ENCODE peak calls at places on chromosome 2, in eight cellular contexts. N, Q, P, Z, W, G, E and C are unnamed samples.

GRCh38 chr2:221372156-221372870 is 199.8 kb downstream of the EPHA4 start:
- DNase-seq in N (peak), Q (no peak), P (no peak), Z (no peak), W (no peak), G (no peak), E (peak), C (peak)

GRCh38 chr2:215517391-215517790 is 81.5 kb upstream of the FN1 start:
- DNase-seq in N (no peak), Q (no peak), P (no peak), Z (peak), W (no peak), G (no peak), E (no peak), C (no peak)

GRCh38 chr2:58540680-58541079 is 299.6 kb upstream of the FANCL start:
- DNase-seq in N (no peak), Q (no peak), P (no peak), Z (no peak), W (no peak), G (no peak), E (peak), C (peak)

GRCh38 chr2:186348200-186348599 is 137.9 kb upstream of the ZC3H15 start:
- DNase-seq in N (no peak), Q (no peak), P (no peak), Z (peak), W (no peak), G (peak), E (no peak), C (no peak)

GRCh38 chr2:112024246-112024645 is 30.8 kb upstream of the TMEM87B start:
- DNase-seq in N (no peak), Q (no peak), P (no peak), Z (no peak), W (no peak), G (no peak), E (no peak), C (no peak)

GRCh38 chr2:212328129-212328528 is 210.5 kb downstream of the ERBB4 start:
- DNase-seq in N (no peak), Q (no peak), P (no peak), Z (no peak), W (no peak), G (no peak), E (no peak), C (no peak)

GRCh38 chr2:118913805-118914645 is 28.0 kb upstream of the MARCO start:
- DNase-seq in N (no peak), Q (no peak), P (no peak), Z (peak), W (no peak), G (no peak), E (no peak), C (no peak)

GRCh38 chr2:148209598-148209997 is 188.7 kb downstream of the MBD5 start:
- DNase-seq in N (no peak), Q (no peak), P (no peak), Z (no peak), W (no peak), G (peak), E (peak), C (no peak)

GRCh38 chr2:46349115-46349547 is 51.9 kb downstream of the EPAS1 start:
- DNase-seq in N (no peak), Q (no peak), P (no peak), Z (no peak), W (no peak), G (no peak), E (no peak), C (no peak)

GRCh38 chr2:232255033-232255432 is 123.5 kb upstream of the ALPP start:
- DNase-seq in N (no peak), Q (no peak), P (no peak), Z (no peak), W (no peak), G (no peak), E (no peak), C (no peak)

GRCh38 chr2:18047896-18048657 is 169.6 kb downstream of the KCNS3 start:
- DNase-seq in N (no peak), Q (no peak), P (no peak), Z (peak), W (no peak), G (peak), E (no peak), C (no peak)

GRCh38 chr2:145692971-145693478 is 1173.1 kb upstream of the ZEB2 start:
- DNase-seq in N (no peak), Q (no peak), P (no peak), Z (peak), W (no peak), G (peak), E (no peak), C (no peak)

GRCh38 chr2:2769481-2770431 is 438.7 kb upstream of the MYT1L start:
- DNase-seq in N (no peak), Q (no peak), P (no peak), Z (no peak), W (peak), G (no peak), E (no peak), C (no peak)

GRCh38 chr2:70664525-70664924 is 103.5 kb downstream of the ADD2 start:
- DNase-seq in N (no peak), Q (no peak), P (no peak), Z (no peak), W (no peak), G (no peak), E (peak), C (no peak)

GRCh38 chr2:189210250-189211075 is 30.9 kb upstream of the COL5A2 start:
- DNase-seq in N (no peak), Q (peak), P (peak), Z (peak), W (peak), G (peak), E (no peak), C (no peak)

DNA sequence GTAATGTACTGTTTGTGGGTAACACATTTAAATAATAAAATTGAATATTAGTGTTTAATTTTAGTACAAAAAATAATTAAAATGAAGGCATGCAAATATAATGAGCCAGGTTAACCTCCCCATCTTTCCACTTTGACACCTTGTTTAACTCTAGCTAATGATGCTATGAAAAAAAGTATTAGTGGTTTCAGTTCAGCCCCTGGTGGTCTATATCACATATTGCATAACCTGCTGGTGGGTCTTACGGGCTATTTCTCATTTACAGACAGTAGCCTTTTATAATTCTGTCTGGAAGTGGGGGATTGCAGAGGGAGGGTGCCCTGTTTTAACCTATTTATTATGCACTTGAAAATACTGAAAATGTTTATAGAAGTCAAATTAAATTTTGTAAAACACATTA is 380.9 kb downstream of the MTX2 start:
- DNase-seq in N (no peak), Q (no peak), P (no peak), Z (no peak), W (no peak), G (no peak), E (no peak), C (no peak)
- TF ChIP-seq CTCF in N (peak), Q (no peak), P (no peak), Z (no peak), W (no peak), G (no peak), E (peak), C (peak)

GRCh38 chr2:27973592-27973991 is 83.1 kb downstream of the BABAM2 start:
- DNase-seq in N (no peak), Q (no peak), P (no peak), Z (no peak), W (no peak), G (peak), E (no peak), C (no peak)
- TF ChIP-seq CTCF in N (no peak), Q (peak), P (no peak), Z (no peak), W (no peak), G (peak), E (peak), C (no peak)

DNA sequence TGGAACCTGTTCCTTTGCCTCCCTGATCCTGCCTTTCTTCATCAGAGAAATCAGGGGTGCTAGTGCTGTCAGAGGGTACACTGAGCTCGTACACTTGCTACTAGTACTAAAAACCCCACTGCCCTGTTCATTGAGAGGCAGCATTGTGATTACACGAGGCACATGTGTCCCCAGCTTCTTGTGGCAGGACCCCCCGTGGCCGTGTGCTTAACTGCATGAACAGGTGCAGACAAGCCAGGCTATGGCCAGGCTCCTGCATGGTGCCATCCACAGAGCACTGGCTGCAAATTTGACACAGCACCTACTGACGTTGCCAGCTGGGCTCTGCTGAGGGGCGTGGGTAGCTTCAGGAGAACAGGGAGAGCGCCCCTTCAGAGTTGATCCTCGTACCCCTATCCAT is 248.4 kb downstream of the GLI2 start:
- DNase-seq in N (no peak), Q (no peak), P (no peak), Z (no peak), W (no peak), G (no peak), E (no peak), C (no peak)
- TF ChIP-seq CTCF in N (no peak), Q (no peak), P (no peak), Z (no peak), W (no peak), G (no peak), E (no peak), C (no peak)

GRCh38 chr2:217108575-217109027 is 248.7 kb upstream of the TNP1 start:
- DNase-seq in N (no peak), Q (no peak), P (no peak), Z (no peak), W (no peak), G (no peak), E (no peak), C (no peak)

GRCh38 chr2:217105733-217106649 is 246.1 kb upstream of the TNP1 start:
- DNase-seq in N (no peak), Q (no peak), P (no peak), Z (peak), W (no peak), G (peak), E (peak), C (no peak)

GRCh38 chr2:217108086-217108485 is 248.2 kb upstream of the TNP1 start:
- DNase-seq in N (no peak), Q (no peak), P (no peak), Z (no peak), W (no peak), G (no peak), E (no peak), C (no peak)

GRCh38 chr2:217107480-217107879 is 247.6 kb upstream of the TNP1 start:
- DNase-seq in N (no peak), Q (no peak), P (no peak), Z (no peak), W (no peak), G (no peak), E (no peak), C (no peak)

DNA sequence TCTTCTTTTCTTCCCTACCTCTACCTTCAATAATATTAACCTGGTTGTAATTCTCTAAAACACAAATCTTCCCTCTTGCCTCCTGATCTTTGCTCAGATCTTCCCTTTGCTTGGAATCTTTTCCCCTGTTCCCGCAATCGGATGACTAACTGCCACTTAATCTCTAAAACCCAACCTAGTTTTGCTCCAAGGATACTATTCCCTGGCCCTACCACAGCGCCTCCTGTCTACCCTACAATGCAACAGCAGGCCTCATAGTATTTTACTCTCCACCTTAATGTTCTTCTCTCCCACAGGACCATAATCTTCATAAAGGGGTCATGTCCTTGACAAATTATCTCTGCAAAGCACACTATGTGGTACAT is 246.8 kb upstream of the TNP1 start:
- DNase-seq in N (no peak), Q (no peak), P (no peak), Z (peak), W (no peak), G (peak), E (peak), C (no peak)
- TF ChIP-seq CTCF in N (peak), Q (no peak), P (no peak), Z (peak), W (no peak), G (peak), E (peak), C (peak)

GRCh38 chr2:88627055-88627855 is at the start of gene EIF2AK3:
- DNase-seq in N (peak), Q (peak), P (peak), Z (peak), W (peak), G (peak), E (peak), C (peak)
- TF ChIP-seq CTCF in N (no peak), Q (peak), P (peak), Z (no peak), W (peak), G (no peak), E (no peak), C (peak)